ENCODE peak calls at places on chromosome 20, in nine cellular contexts. G is HCT116, E is A549, A is body of pancreas, L is right lobe of liver, U is H1, M is upper lobe of left lung, S is stomach, Z is heart left ventricle. N is an unnamed sample.

GRCh38 chr20:7926767-7927166 is 13.5 kb downstream of the HAO1 start:
- DNase-seq in G (peak), E (peak), A (no peak), L (no peak), U (no peak), M (no peak), S (no peak), Z (no peak), N (no peak)

GRCh38 chr20:38224534-38224933 is 36.0 kb downstream of the KIAA1755 start:
- DNase-seq in G (no peak), E (no peak), A (no peak), L (no peak), U (no peak), M (no peak), S (no peak), Z (no peak), N (no peak)

GRCh38 chr20:33234050-33234449 is 1.7 kb upstream of the BPIFA1 start:
- DNase-seq in G (no peak), E (no peak), A (no peak), L (no peak), U (no peak), M (no peak), S (no peak), Z (no peak), N (no peak)

GRCh38 chr20:2005359-2005758 is 11.5 kb upstream of the PDYN start:
- DNase-seq in G (no peak), E (no peak), A (no peak), L (no peak), U (no peak), M (no peak), S (no peak), Z (no peak), N (no peak)

GRCh38 chr20:13037727-13038126 is 29.0 kb downstream of the SPTLC3 start:
- DNase-seq in G (no peak), E (no peak), A (no peak), L (no peak), U (no peak), M (no peak), S (no peak), Z (no peak), N (no peak)

GRCh38 chr20:15370370-15370769 is 1033.0 kb upstream of the FLRT3 start:
- DNase-seq in G (no peak), E (no peak), A (no peak), L (no peak), U (no peak), M (no peak), S (no peak), Z (no peak), N (no peak)

GRCh38 chr20:56202493-56203077 is 45.9 kb upstream of the MC3R start:
- DNase-seq in G (no peak), E (peak), A (no peak), L (no peak), U (no peak), M (no peak), S (no peak), Z (no peak), N (no peak)

GRCh38 chr20:25553819-25554296 is 31.5 kb downstream of the NINL start:
- DNase-seq in G (no peak), E (no peak), A (no peak), L (no peak), U (no peak), M (no peak), S (no peak), Z (no peak), N (no peak)

GRCh38 chr20:21548390-21549035 is 34.6 kb upstream of the NKX2-2 start:
- DNase-seq in G (no peak), E (no peak), A (no peak), L (no peak), U (no peak), M (no peak), S (no peak), Z (no peak), N (no peak)

GRCh38 chr20:4684837-4685413 is 36.8 kb upstream of the PRND start:
- DNase-seq in G (peak), E (peak), A (no peak), L (no peak), U (no peak), M (no peak), S (no peak), Z (no peak), N (no peak)

GRCh38 chr20:61801065-61801360 is 264.7 kb downstream of the TAF4 start:
- DNase-seq in G (no peak), E (no peak), A (no peak), L (no peak), U (no peak), M (no peak), S (no peak), Z (no peak), N (no peak)

GRCh38 chr20:12203399-12203798 is 285.7 kb downstream of the BTBD3 start:
- DNase-seq in G (no peak), E (no peak), A (no peak), L (no peak), U (no peak), M (no peak), S (no peak), Z (no peak), N (no peak)

GRCh38 chr20:61897401-61898295 is 168.0 kb downstream of the TAF4 start:
- DNase-seq in G (no peak), E (no peak), A (no peak), L (no peak), U (no peak), M (no peak), S (no peak), Z (no peak), N (no peak)

GRCh38 chr20:9389321-9389720 is 125.1 kb upstream of the LAMP5 start:
- DNase-seq in G (no peak), E (no peak), A (no peak), L (no peak), U (no peak), M (no peak), S (peak), Z (no peak), N (no peak)

GRCh38 chr20:33120934-33121333 is 41.5 kb downstream of the BPIFB4 start:
- DNase-seq in G (no peak), E (no peak), A (no peak), L (no peak), U (no peak), M (no peak), S (no peak), Z (no peak), N (no peak)

GRCh38 chr20:35539756-35540212 is 2.1 kb upstream of the ERGIC3 start:
- DNase-seq in G (no peak), E (peak), A (peak), L (no peak), U (no peak), M (no peak), S (peak), Z (no peak), N (no peak)
- TF ChIP-seq POLR2A in G (no peak), E (no peak), A (no peak), L (no peak), U (peak), M (no peak), S (no peak), Z (no peak), N (no peak)

GRCh38 chr20:10670521-10671220 is 3.1 kb downstream of the JAG1 start:
- DNase-seq in G (no peak), E (no peak), A (no peak), L (no peak), U (no peak), M (no peak), S (no peak), Z (peak), N (no peak)

GRCh38 chr20:10669843-10670446 is 3.9 kb downstream of the JAG1 start:
- DNase-seq in G (no peak), E (no peak), A (no peak), L (no peak), U (no peak), M (no peak), S (no peak), Z (no peak), N (no peak)

GRCh38 chr20:10667077-10667401 is 6.8 kb downstream of the JAG1 start:
- DNase-seq in G (no peak), E (no peak), A (peak), L (no peak), U (no peak), M (peak), S (no peak), Z (peak), N (peak)

GRCh38 chr20:10667560-10668167 is 6.1 kb downstream of the JAG1 start:
- DNase-seq in G (no peak), E (no peak), A (no peak), L (no peak), U (no peak), M (no peak), S (no peak), Z (no peak), N (no peak)

GRCh38 chr20:10668677-10669368 is 5.0 kb downstream of the JAG1 start:
- DNase-seq in G (no peak), E (no peak), A (no peak), L (no peak), U (no peak), M (no peak), S (no peak), Z (no peak), N (no peak)
- H3K4me3 ChIP-seq in G (no peak), E (peak), A (no peak), L (no peak), U (no peak), M (no peak), S (peak), Z (peak), N (no peak)

GRCh38 chr20:57627339-57627738 is 7.1 kb upstream of the ZBP1 start:
- DNase-seq in G (no peak), E (no peak), A (no peak), L (no peak), U (no peak), M (no peak), S (no peak), Z (no peak), N (no peak)
- H3K27ac ChIP-seq in G (no peak), E (no peak), A (peak), L (peak), U (no peak), M (peak), S (no peak), Z (peak), N (peak)

GRCh38 chr20:16526433-16527380 is 46.5 kb downstream of the KIF16B start:
- DNase-seq in G (no peak), E (no peak), A (no peak), L (no peak), U (no peak), M (no peak), S (no peak), Z (no peak), N (no peak)

GRCh38 chr20:16531485-16531884 is 41.8 kb downstream of the KIF16B start:
- DNase-seq in G (no peak), E (peak), A (no peak), L (no peak), U (no peak), M (no peak), S (no peak), Z (no peak), N (no peak)

GRCh38 chr20:16530201-16530681 is 43.0 kb downstream of the KIF16B start:
- DNase-seq in G (peak), E (peak), A (peak), L (no peak), U (no peak), M (peak), S (peak), Z (no peak), N (no peak)

GRCh38 chr20:16527438-16527837 is 45.8 kb downstream of the KIF16B start:
- DNase-seq in G (no peak), E (no peak), A (no peak), L (no peak), U (no peak), M (no peak), S (no peak), Z (no peak), N (no peak)

GRCh38 chr20:16528078-16528477 is 45.2 kb downstream of the KIF16B start:
- DNase-seq in G (peak), E (peak), A (peak), L (peak), U (no peak), M (no peak), S (peak), Z (no peak), N (no peak)
- TF ChIP-seq POLR2A in G (no peak), E (no peak), A (no peak), L (no peak), U (no peak), M (no peak), S (no peak), Z (no peak), N (no peak)

GRCh38 chr20:46104262-46104661 is 13.9 kb upstream of the CD40 start:
- DNase-seq in G (no peak), E (no peak), A (no peak), L (no peak), U (no peak), M (no peak), S (no peak), Z (no peak), N (no peak)

GRCh38 chr20:46102940-46103339 is 13.2 kb upstream of the NCOA5 start:
- DNase-seq in G (no peak), E (no peak), A (no peak), L (no peak), U (no peak), M (no peak), S (no peak), Z (no peak), N (no peak)

GRCh38 chr20:46101957-46102356 is 12.2 kb upstream of the NCOA5 start:
- DNase-seq in G (no peak), E (no peak), A (no peak), L (no peak), U (no peak), M (no peak), S (no peak), Z (no peak), N (no peak)

GRCh38 chr20:46099491-46100287 is 9.9 kb upstream of the NCOA5 start:
- DNase-seq in G (no peak), E (no peak), A (no peak), L (peak), U (no peak), M (peak), S (no peak), Z (peak), N (no peak)
- H3K4me3 ChIP-seq in G (no peak), E (no peak), A (no peak), L (no peak), U (no peak), M (no peak), S (no peak), Z (no peak), N (no peak)

GRCh38 chr20:50580016-50580747 is 70.0 kb downstream of the PTPN1 start:
- DNase-seq in G (peak), E (peak), A (peak), L (peak), U (no peak), M (no peak), S (peak), Z (peak), N (peak)
- H3K27ac ChIP-seq in G (no peak), E (no peak), A (no peak), L (no peak), U (no peak), M (no peak), S (no peak), Z (no peak), N (no peak)

DNA sequence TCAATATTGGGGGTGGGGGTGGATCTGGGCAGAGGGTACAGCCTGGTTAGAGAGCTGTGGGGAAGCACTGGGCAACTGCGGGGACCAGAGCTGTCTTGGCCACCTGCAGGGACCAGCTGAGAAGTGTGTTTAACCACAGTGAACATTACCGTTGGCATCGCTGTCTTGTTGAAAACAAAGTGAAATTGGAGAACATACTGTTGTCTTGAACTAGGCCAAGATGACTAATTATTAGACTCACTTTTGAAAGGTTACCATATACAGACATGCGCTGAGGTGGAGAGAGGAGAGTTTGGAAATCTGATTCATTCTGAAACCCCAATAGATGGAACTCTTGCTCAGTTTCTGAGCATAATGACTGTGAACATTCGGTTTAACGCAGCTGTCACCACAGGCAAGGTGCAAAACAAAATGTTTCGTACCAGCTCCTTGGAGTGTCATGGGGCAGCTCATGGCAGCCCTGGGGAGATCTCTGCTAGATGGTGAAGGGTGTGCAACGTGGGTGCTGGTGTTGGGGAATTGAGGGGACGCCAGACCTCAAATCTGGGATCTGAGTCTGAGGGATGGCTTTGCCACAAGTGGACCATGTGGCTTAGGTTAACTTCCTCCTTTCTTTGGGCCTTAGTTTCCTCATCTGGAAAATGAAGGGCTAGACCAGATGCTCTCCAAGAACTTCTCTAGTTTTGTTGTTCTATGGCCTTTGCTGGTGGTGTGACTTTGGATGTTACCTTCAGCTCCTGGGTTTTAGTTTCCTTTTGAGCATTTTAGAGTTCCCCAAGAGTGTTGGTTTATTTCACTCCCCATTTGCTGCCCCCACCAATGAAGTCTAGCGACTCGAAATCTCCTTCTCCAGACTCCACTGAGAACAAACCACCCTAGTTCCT is 24.6 kb upstream of the GTSF1L start:
- DNase-seq in G (no peak), E (no peak), A (no peak), L (no peak), U (no peak), M (no peak), S (no peak), Z (no peak), N (no peak)
- TF ChIP-seq POLR2A in G (no peak), E (no peak), A (no peak), L (no peak), U (no peak), M (no peak), S (no peak), Z (no peak), N (no peak)

DNA sequence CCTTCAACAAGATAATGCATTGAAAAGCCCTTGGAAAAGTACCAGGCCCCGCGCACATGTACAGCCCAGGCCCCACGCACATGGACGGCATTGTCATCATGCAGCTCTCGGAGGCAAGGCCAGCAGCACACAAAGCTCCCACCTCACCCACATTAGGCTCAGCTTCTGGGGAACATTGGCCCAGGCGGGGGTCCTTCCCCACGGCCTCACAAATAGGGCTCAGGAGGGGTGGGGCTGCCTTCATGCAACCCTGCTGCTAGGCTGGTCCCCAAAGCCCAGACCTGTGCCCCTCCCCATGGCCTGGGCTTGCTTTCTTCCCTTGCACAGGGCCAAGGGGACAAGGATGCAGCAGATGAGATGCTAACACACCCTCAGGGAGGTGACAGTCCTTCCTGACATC is 26.7 kb downstream of the NPEPL1 start:
- DNase-seq in G (no peak), E (no peak), A (peak), L (no peak), U (no peak), M (no peak), S (peak), Z (no peak), N (peak)
- H3K4me3 ChIP-seq in G (no peak), E (no peak), A (no peak), L (no peak), U (no peak), M (no peak), S (no peak), Z (no peak), N (no peak)

GRCh38 chr20:47235853-47236638 is 120.5 kb downstream of the ZMYND8 start:
- DNase-seq in G (no peak), E (no peak), A (no peak), L (no peak), U (no peak), M (no peak), S (no peak), Z (no peak), N (no peak)
- H3K27ac ChIP-seq in G (no peak), E (no peak), A (no peak), L (no peak), U (no peak), M (no peak), S (no peak), Z (no peak), N (no peak)